ENCODE peak calls at places on chromosome 21, in four cellular contexts. One of them, this sample, is unnamed.

GRCh38 chr21:31924548-31924947 is 51.7 kb downstream of the HUNK start:
- DNase-seq in GM12878: no peak
- DNase-seq in H1: no peak
- DNase-seq in HepG2: no peak
- DNase-seq in this sample: no peak

GRCh38 chr21:29168874-29169273 is 38.4 kb downstream of the MAP3K7CL start:
- DNase-seq in GM12878: no peak
- DNase-seq in H1: no peak
- DNase-seq in HepG2: peak; percentile 25
- DNase-seq in this sample: no peak

GRCh38 chr21:20443558-20444155 is 554.6 kb upstream of the NCAM2 start:
- DNase-seq in GM12878: no peak
- DNase-seq in H1: no peak
- DNase-seq in HepG2: no peak
- DNase-seq in this sample: peak; percentile 52

GRCh38 chr21:31157756-31158155 is 119.5 kb upstream of the KRTAP19-8 start:
- DNase-seq in GM12878: no peak
- DNase-seq in H1: no peak
- DNase-seq in HepG2: no peak
- DNase-seq in this sample: no peak

GRCh38 chr21:38126677-38127271 is 130.0 kb upstream of the KCNJ15 start:
- DNase-seq in GM12878: no peak
- DNase-seq in H1: no peak
- DNase-seq in HepG2: peak; percentile 35
- DNase-seq in this sample: peak; percentile 75

GRCh38 chr21:38241029-38241740 is 15.6 kb upstream of the KCNJ15 start:
- DNase-seq in GM12878: no peak
- DNase-seq in H1: no peak
- DNase-seq in HepG2: no peak
- DNase-seq in this sample: no peak

GRCh38 chr21:41283211-41283818 is 33.3 kb upstream of the FAM3B start:
- DNase-seq in GM12878: peak; percentile 61
- DNase-seq in H1: no peak
- DNase-seq in HepG2: peak; percentile 74
- DNase-seq in this sample: peak; percentile 74

GRCh38 chr21:28608646-28609045 is 384.0 kb downstream of the LTN1 start:
- DNase-seq in GM12878: no peak
- DNase-seq in H1: no peak
- DNase-seq in HepG2: no peak
- DNase-seq in this sample: no peak

GRCh38 chr21:37800122-37800455 is 116.2 kb downstream of the KCNJ6 start:
- DNase-seq in GM12878: no peak
- DNase-seq in H1: no peak
- DNase-seq in HepG2: no peak
- DNase-seq in this sample: no peak

GRCh38 chr21:31235671-31236450 is 108.2 kb downstream of the TIAM1 start:
- DNase-seq in GM12878: no peak
- DNase-seq in H1: no peak
- DNase-seq in HepG2: no peak
- DNase-seq in this sample: no peak

GRCh38 chr21:39314155-39315027 is 959 bp upstream of the BRWD1 start:
- DNase-seq in GM12878: no peak
- DNase-seq in H1: no peak
- DNase-seq in HepG2: peak; percentile 31
- DNase-seq in this sample: peak; percentile 70

GRCh38 chr21:37231247-37231645 is 35.9 kb downstream of the VPS26C start:
- DNase-seq in GM12878: no peak
- DNase-seq in H1: no peak
- DNase-seq in HepG2: no peak
- DNase-seq in this sample: no peak

GRCh38 chr21:40615503-40616376 is 231.2 kb downstream of the DSCAM start:
- DNase-seq in GM12878: no peak
- DNase-seq in H1: no peak
- DNase-seq in HepG2: no peak
- DNase-seq in this sample: no peak

GRCh38 chr21:28518620-28519019 is 474.1 kb downstream of the LTN1 start:
- DNase-seq in GM12878: no peak
- DNase-seq in H1: no peak
- DNase-seq in HepG2: no peak
- DNase-seq in this sample: no peak

GRCh38 chr21:39029086-39029772 is 154.0 kb downstream of the PSMG1 start:
- DNase-seq in GM12878: no peak
- DNase-seq in H1: no peak
- DNase-seq in HepG2: no peak
- DNase-seq in this sample: no peak

GRCh38 chr21:22120616-22121266 is 1122.5 kb downstream of the NCAM2 start:
- DNase-seq in GM12878: no peak
- DNase-seq in H1: peak; percentile 10
- DNase-seq in HepG2: no peak
- DNase-seq in this sample: peak; percentile 35

GRCh38 chr21:31873696-31874599 is 1.1 kb downstream of the HUNK start:
- DNase-seq in GM12878: no peak
- DNase-seq in H1: no peak
- DNase-seq in HepG2: no peak
- DNase-seq in this sample: peak; percentile 65

GRCh38 chr21:33866851-33867250 is 48.8 kb downstream of the ATP5PO start:
- DNase-seq in GM12878: no peak
- DNase-seq in H1: no peak
- DNase-seq in HepG2: no peak
- DNase-seq in this sample: no peak

GRCh38 chr21:14401217-14401616 is 18.3 kb upstream of the HSPA13 start:
- DNase-seq in GM12878: no peak
- DNase-seq in H1: no peak
- DNase-seq in HepG2: no peak
- DNase-seq in this sample: no peak

GRCh38 chr21:24224411-24224810 is 1382.9 kb downstream of the MRPL39 start:
- DNase-seq in GM12878: no peak
- DNase-seq in H1: no peak
- DNase-seq in HepG2: no peak
- DNase-seq in this sample: no peak

GRCh38 chr21:42493109-42494060 is 2.6 kb downstream of the RSPH1 start:
- DNase-seq in GM12878: no peak
- DNase-seq in H1: no peak
- DNase-seq in HepG2: no peak
- DNase-seq in this sample: no peak

GRCh38 chr21:28516996-28517592 is 475.6 kb downstream of the LTN1 start:
- DNase-seq in GM12878: peak; percentile 8
- DNase-seq in H1: peak; percentile 70
- DNase-seq in HepG2: peak; percentile 60
- DNase-seq in this sample: peak; percentile 83

GRCh38 chr21:41361786-41362604 is at the start of gene MX2:
- DNase-seq in GM12878: peak; percentile 91
- DNase-seq in H1: no peak
- DNase-seq in HepG2: peak; percentile 35
- DNase-seq in this sample: no peak

GRCh38 chr21:43316156-43316845 is 110.6 kb downstream of the SIK1 start:
- DNase-seq in GM12878: no peak
- DNase-seq in H1: no peak
- DNase-seq in HepG2: no peak
- DNase-seq in this sample: no peak

GRCh38 chr21:37459575-37459974 is 93.0 kb downstream of the DYRK1A start:
- DNase-seq in GM12878: no peak
- DNase-seq in H1: no peak
- DNase-seq in HepG2: no peak
- DNase-seq in this sample: no peak

GRCh38 chr21:28444131-28444530 is 548.5 kb downstream of the LTN1 start:
- DNase-seq in GM12878: no peak
- DNase-seq in H1: no peak
- DNase-seq in HepG2: no peak
- DNase-seq in this sample: no peak

GRCh38 chr21:40689816-40690215 is 157.1 kb downstream of the DSCAM start:
- DNase-seq in GM12878: no peak
- DNase-seq in H1: no peak
- DNase-seq in HepG2: no peak
- DNase-seq in this sample: no peak

GRCh38 chr21:42039911-42040351 is 29.8 kb upstream of the ZBTB21 start:
- DNase-seq in GM12878: no peak
- DNase-seq in H1: no peak
- DNase-seq in HepG2: no peak
- DNase-seq in this sample: no peak

GRCh38 chr21:25964926-25965325 is 205.6 kb downstream of the APP start:
- DNase-seq in GM12878: no peak
- DNase-seq in H1: no peak
- DNase-seq in HepG2: no peak
- DNase-seq in this sample: no peak

GRCh38 chr21:25963186-25963585 is 207.4 kb downstream of the APP start:
- DNase-seq in GM12878: no peak
- DNase-seq in H1: no peak
- DNase-seq in HepG2: no peak
- DNase-seq in this sample: no peak

GRCh38 chr21:25961042-25961441 is 209.5 kb downstream of the APP start:
- DNase-seq in GM12878: no peak
- DNase-seq in H1: peak; percentile 9
- DNase-seq in HepG2: no peak
- DNase-seq in this sample: peak; percentile 87

GRCh38 chr21:25966308-25966707 is 204.3 kb downstream of the APP start:
- DNase-seq in GM12878: no peak
- DNase-seq in H1: no peak
- DNase-seq in HepG2: no peak
- DNase-seq in this sample: no peak

DNA sequence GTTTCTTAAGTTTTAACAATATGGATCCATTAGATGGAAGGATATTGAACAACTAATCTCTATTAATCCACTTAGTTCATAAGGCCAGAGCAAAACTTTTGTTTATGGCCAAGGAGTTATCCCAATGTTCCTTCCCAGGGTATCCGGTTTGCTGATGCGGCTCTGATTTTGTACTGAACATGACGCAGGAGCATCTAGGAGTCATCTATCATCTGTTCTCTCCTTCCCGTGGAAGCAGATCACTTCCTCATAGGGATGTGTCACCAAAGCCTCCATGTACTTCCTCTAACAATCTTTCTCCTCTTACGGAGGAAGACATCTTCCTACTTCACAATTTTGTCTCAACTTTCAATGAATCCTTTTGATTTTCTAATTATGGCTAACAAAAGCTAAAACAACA is 206.6 kb downstream of the APP start:
- DNase-seq in GM12878: no peak
- DNase-seq in H1: no peak
- DNase-seq in HepG2: no peak
- DNase-seq in this sample: no peak
- H3K9ac ChIP-seq in GM12878: no peak overlapping the region
- H3K9ac ChIP-seq in H1: no peak overlapping the region
- H3K9ac ChIP-seq in HepG2: no peak overlapping the region
- H3K9ac ChIP-seq in this sample: no peak overlapping the region

DNA sequence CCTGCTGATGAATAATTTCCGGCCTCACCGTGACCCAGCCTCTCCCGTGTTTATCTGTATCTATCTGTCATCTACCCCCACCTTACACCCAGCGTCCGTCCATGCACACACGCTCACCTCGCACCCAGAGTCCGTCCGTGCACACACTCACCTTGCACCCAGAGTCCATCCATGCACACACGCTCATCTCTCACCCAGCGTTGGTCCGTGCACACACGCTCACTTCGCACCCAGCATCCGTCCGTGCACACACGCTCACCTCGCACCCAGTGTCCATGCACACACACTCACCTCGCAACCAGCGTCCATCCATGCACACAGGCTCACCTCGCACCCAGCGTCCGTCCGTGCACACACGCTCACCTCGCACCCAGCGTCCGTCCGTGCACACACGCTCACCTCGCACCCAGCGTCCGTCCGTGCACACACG is 25.0 kb upstream of the COL18A1 start:
- DNase-seq in GM12878: no peak
- DNase-seq in H1: no peak
- DNase-seq in HepG2: no peak
- DNase-seq in this sample: no peak
- TF ChIP-seq SUZ12 in GM12878: no peak
- TF ChIP-seq SUZ12 in H1: no peak
- TF ChIP-seq SUZ12 in HepG2: no peak
- TF ChIP-seq SUZ12 in this sample: no peak

GRCh38 chr21:44350773-44351481 is 2.5 kb upstream of the TRPM2 start:
- DNase-seq in GM12878: no peak
- DNase-seq in H1: no peak
- DNase-seq in HepG2: no peak
- DNase-seq in this sample: no peak
- H3K27me3 ChIP-seq in GM12878: no peaks in the 10 kb centered on the region
- H3K27me3 ChIP-seq in H1: peaks cover 17% of the 10 kb centered on the region
- H3K27me3 ChIP-seq in HepG2: peaks cover 17% of the 10 kb centered on the region
- H3K27me3 ChIP-seq in this sample: peaks cover 71% of the 10 kb centered on the region

GRCh38 chr21:45983981-45984551 is 2.5 kb downstream of the COL6A1 start:
- DNase-seq in GM12878: no peak
- DNase-seq in H1: no peak
- DNase-seq in HepG2: no peak
- DNase-seq in this sample: no peak
- H3K9ac ChIP-seq in GM12878: no peak overlapping the region
- H3K9ac ChIP-seq in H1: no peak overlapping the region
- H3K9ac ChIP-seq in HepG2: no peak overlapping the region
- H3K9ac ChIP-seq in this sample: peak overlapping the region; percentile 12

GRCh38 chr21:15430577-15430976 is 299.2 kb upstream of the USP25 start:
- DNase-seq in GM12878: no peak
- DNase-seq in H1: no peak
- DNase-seq in HepG2: no peak
- DNase-seq in this sample: no peak
- TF ChIP-seq SUZ12 in GM12878: no peak
- TF ChIP-seq SUZ12 in H1: no peak
- TF ChIP-seq SUZ12 in HepG2: no peak
- TF ChIP-seq SUZ12 in this sample: no peak

GRCh38 chr21:36171327-36171726 is 14.7 kb downstream of the DOP1B start:
- DNase-seq in GM12878: no peak
- DNase-seq in H1: no peak
- DNase-seq in HepG2: no peak
- DNase-seq in this sample: no peak

GRCh38 chr21:36175771-36176565 is 19.3 kb downstream of the DOP1B start:
- DNase-seq in GM12878: no peak
- DNase-seq in H1: no peak
- DNase-seq in HepG2: no peak
- DNase-seq in this sample: no peak

GRCh38 chr21:36170823-36171222 is 14.2 kb downstream of the DOP1B start:
- DNase-seq in GM12878: no peak
- DNase-seq in H1: no peak
- DNase-seq in HepG2: no peak
- DNase-seq in this sample: no peak

GRCh38 chr21:36169465-36170128 is 13.0 kb downstream of the DOP1B start:
- DNase-seq in GM12878: no peak
- DNase-seq in H1: no peak
- DNase-seq in HepG2: no peak
- DNase-seq in this sample: no peak

DNA sequence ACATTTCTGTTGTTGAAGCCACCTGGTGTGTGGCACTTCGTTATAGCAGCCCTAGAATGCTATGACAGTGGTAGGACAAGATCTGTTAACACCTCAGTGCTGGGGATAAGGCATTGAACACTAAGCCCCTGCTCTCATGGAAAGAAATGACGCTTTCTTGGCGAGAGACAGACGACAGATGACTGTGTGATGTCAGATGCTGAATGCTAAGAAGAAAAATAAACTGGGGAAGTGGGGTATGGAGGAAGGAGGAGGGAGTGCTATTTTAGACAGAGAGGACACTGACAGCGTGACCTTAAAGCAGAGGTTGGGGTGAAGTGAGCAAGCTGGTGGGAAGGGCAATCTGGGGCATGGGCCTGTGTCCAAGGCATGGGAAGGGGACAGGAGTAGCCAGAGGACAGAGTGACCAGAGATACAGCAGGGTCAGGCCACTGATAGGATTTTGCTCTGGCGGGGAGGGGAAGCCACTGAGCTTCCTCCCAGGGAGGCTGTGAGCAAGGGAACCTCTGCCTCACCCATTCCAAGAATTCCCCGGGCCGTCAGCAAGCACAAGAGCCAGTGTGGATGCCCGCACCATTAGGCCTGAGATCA is 15.2 kb downstream of the DOP1B start:
- DNase-seq in GM12878: no peak
- DNase-seq in H1: no peak
- DNase-seq in HepG2: no peak
- DNase-seq in this sample: no peak
- H3K27me3 ChIP-seq in GM12878: no peaks in the 10 kb centered on the region
- H3K27me3 ChIP-seq in H1: no peaks in the 10 kb centered on the region
- H3K27me3 ChIP-seq in HepG2: no peaks in the 10 kb centered on the region
- H3K27me3 ChIP-seq in this sample: no peaks in the 10 kb centered on the region

This sample was measured in NT2/D1.